ENCODE peak calls at places on chromosomes 12 and 14, in nine cellular contexts. U, N, Y, R, D, Z, V, T and L are unnamed samples.

GRCh38 chr12:80632835-80633234 is 74.6 kb upstream of the MYF6 start:
- DNase-seq in D (no peak), V (no peak), Y (no peak), R (no peak), T (no peak), Z (no peak), U (no peak), N (no peak), L (no peak)

GRCh38 chr14:61472801-61473376 is 151.5 kb downstream of the PRKCH start:
- DNase-seq in N (no peak), Z (no peak), T (no peak), D (no peak), R (no peak), V (peak), Y (no peak), U (peak), L (no peak)

GRCh38 chr14:93977790-93978581 is 1.6 kb upstream of the ASB2 start:
- DNase-seq in R (no peak), T (no peak), Z (no peak), U (no peak), V (peak), Y (no peak), D (no peak), N (no peak), L (peak)

GRCh38 chr12:96070670-96071279 is 35.4 kb upstream of the LTA4H start:
- DNase-seq in U (no peak), T (peak), R (no peak), Z (no peak), Y (no peak), N (no peak), D (no peak), V (no peak), L (peak)

GRCh38 chr14:75491376-75491978 is 30.8 kb upstream of the BATF start:
- DNase-seq in Z (no peak), D (no peak), T (peak), V (no peak), R (no peak), U (no peak), Y (no peak), N (no peak), L (no peak)

GRCh38 chr12:79658221-79658620 is 32.5 kb downstream of the PAWR start:
- DNase-seq in R (no peak), V (no peak), Z (no peak), U (no peak), Y (peak), T (no peak), D (no peak), N (no peak), L (no peak)

GRCh38 chr12:22117551-22117950 is 71.5 kb downstream of the CMAS start:
- DNase-seq in Y (no peak), T (no peak), D (no peak), N (no peak), V (no peak), Z (no peak), R (no peak), U (no peak), L (no peak)

GRCh38 chr14:93648440-93649168 is 139.7 kb downstream of the PRIMA1 start:
- DNase-seq in V (no peak), D (no peak), U (no peak), T (no peak), R (no peak), N (no peak), Z (no peak), Y (no peak), L (peak)

GRCh38 chr14:55912344-55912743 is 205.9 kb upstream of the PELI2 start:
- DNase-seq in N (no peak), T (no peak), V (no peak), D (no peak), Y (no peak), U (no peak), R (no peak), Z (no peak), L (no peak)

GRCh38 chr14:89445252-89445973 is 28.4 kb upstream of the FOXN3 start:
- DNase-seq in V (no peak), N (no peak), R (no peak), D (no peak), Y (no peak), T (no peak), U (no peak), Z (no peak), L (no peak)

GRCh38 chr12:55681142-55682077 is 26.3 kb downstream of the ITGA7 start:
- DNase-seq in R (peak), Z (peak), V (no peak), Y (peak), N (peak), D (no peak), T (peak), U (peak), L (no peak)

GRCh38 chr12:94150483-94151225 is 2.3 kb downstream of the PLXNC1 start:
- DNase-seq in Y (no peak), D (peak), T (peak), N (peak), R (peak), Z (no peak), V (peak), U (peak), L (peak)

GRCh38 chr12:99935608-99936007 is 49.1 kb downstream of the ANKS1B start:
- DNase-seq in Z (no peak), U (no peak), R (no peak), T (no peak), N (no peak), D (no peak), Y (no peak), V (no peak), L (no peak)

GRCh38 chr14:22472466-22472865 is 116.6 kb downstream of the DAD1 start:
- DNase-seq in D (no peak), T (no peak), R (no peak), N (no peak), Z (no peak), U (no peak), Y (no peak), V (no peak), L (no peak)

GRCh38 chr14:104570869-104571635 is 8.5 kb upstream of the C14orf180 start:
- DNase-seq in D (no peak), N (no peak), Z (no peak), V (no peak), Y (no peak), U (no peak), T (no peak), R (no peak), L (no peak)

GRCh38 chr12:122992386-122992785 is 11.9 kb downstream of the ARL6IP4 start:
- DNase-seq in U (peak), R (no peak), N (no peak), D (no peak), Y (no peak), Z (no peak), T (no peak), V (no peak), L (no peak)

GRCh38 chr14:92952497-92953298 is 29.7 kb downstream of the CHGA start:
- DNase-seq in D (no peak), T (no peak), N (no peak), U (no peak), V (no peak), Y (no peak), Z (peak), R (peak), L (no peak)

GRCh38 chr12:107429006-107429698 is 256.4 kb upstream of the PWP1 start:
- DNase-seq in U (no peak), T (no peak), Z (no peak), R (no peak), N (no peak), Y (no peak), V (no peak), D (no peak), L (no peak)

GRCh38 chr12:58046281-58046680 is 104.9 kb downstream of the ATP23 start:
- DNase-seq in N (no peak), U (no peak), D (no peak), Y (no peak), Z (no peak), T (no peak), V (no peak), R (no peak), L (no peak)

GRCh38 chr14:104843442-104844305 is 21.4 kb upstream of the CEP170B start:
- DNase-seq in U (peak), Z (no peak), R (peak), D (no peak), Y (no peak), T (no peak), V (no peak), N (no peak), L (no peak)

GRCh38 chr14:102071283-102071998 is 15.4 kb downstream of the HSP90AA1 start:
- DNase-seq in V (no peak), T (no peak), N (no peak), U (peak), D (no peak), R (no peak), Z (no peak), Y (no peak), L (no peak)

GRCh38 chr14:61211476-61212262 is 69.5 kb downstream of the TMEM30B start:
- DNase-seq in D (no peak), N (no peak), Z (no peak), Y (no peak), R (no peak), U (no peak), V (no peak), T (no peak), L (no peak)

GRCh38 chr12:48973992-48974673 is 2.6 kb upstream of the WNT10B start:
- DNase-seq in T (no peak), R (peak), V (no peak), Y (no peak), U (no peak), D (no peak), Z (peak), N (no peak), L (peak)

GRCh38 chr12:111093428-111094142 is 173.2 kb upstream of the MYL2 start:
- DNase-seq in U (peak), D (no peak), Z (no peak), V (no peak), Y (no peak), R (no peak), T (no peak), N (no peak), L (peak)

GRCh38 chr14:74852922-74853530 is 22.9 kb downstream of the PROX2 start:
- DNase-seq in V (no peak), N (no peak), T (no peak), Y (peak), D (no peak), R (no peak), U (no peak), Z (no peak), L (no peak)

GRCh38 chr14:87966816-87967215 is 26.2 kb downstream of the GALC start:
- DNase-seq in U (no peak), Z (no peak), R (no peak), N (no peak), V (no peak), T (no peak), D (no peak), Y (no peak), L (no peak)

GRCh38 chr12:132227156-132227555 is 82.9 kb downstream of the NOC4L start:
- DNase-seq in V (no peak), R (no peak), Z (no peak), U (no peak), N (no peak), Y (no peak), D (no peak), T (no peak), L (no peak)

GRCh38 chr12:958449-959123 is 9.1 kb upstream of the RAD52 start:
- DNase-seq in T (no peak), R (no peak), U (no peak), N (no peak), D (no peak), Y (no peak), Z (no peak), V (no peak), L (peak)

GRCh38 chr12:44317651-44318126 is 481.8 kb downstream of the TMEM117 start:
- DNase-seq in V (no peak), Y (no peak), D (no peak), U (no peak), Z (no peak), R (no peak), T (no peak), N (no peak), L (peak)

GRCh38 chr14:53807580-53807979 is 149.0 kb downstream of the BMP4 start:
- DNase-seq in R (no peak), D (no peak), N (peak), V (no peak), Z (peak), Y (no peak), T (no peak), U (no peak), L (no peak)

GRCh38 chr12:4257442-4257841 is 16.1 kb upstream of the CCND2 start:
- DNase-seq in T (no peak), V (no peak), U (no peak), R (no peak), Z (no peak), N (no peak), Y (no peak), D (no peak), L (no peak)

DNA sequence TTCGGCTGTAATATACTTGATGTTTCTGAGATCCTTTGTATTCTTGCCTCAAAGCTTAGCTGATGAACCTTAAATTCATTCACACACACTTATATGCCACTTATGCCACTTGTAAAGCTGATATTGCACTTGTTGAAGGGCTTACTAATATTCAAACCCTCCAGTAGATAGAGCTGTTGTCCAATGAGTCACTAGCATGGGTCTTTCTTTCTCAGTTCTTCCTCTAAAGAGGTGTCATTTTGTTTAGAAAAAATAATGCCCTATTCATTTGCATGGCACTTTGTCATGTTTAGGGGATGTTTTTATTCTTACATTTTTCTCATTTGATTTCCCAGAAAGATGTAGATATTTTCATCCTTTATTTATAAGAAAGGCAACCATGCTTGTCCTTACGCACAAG is 56.4 kb downstream of the MON2 start:
- DNase-seq in R (no peak), N (no peak), Z (no peak), D (no peak), V (no peak), T (no peak), U (no peak), Y (no peak), L (no peak)
- TF ChIP-seq CTCF in R (no peak), N (no peak), Z (no peak), D (no peak), V (no peak), T (no peak), U (no peak), Y (peak), L (peak)

DNA sequence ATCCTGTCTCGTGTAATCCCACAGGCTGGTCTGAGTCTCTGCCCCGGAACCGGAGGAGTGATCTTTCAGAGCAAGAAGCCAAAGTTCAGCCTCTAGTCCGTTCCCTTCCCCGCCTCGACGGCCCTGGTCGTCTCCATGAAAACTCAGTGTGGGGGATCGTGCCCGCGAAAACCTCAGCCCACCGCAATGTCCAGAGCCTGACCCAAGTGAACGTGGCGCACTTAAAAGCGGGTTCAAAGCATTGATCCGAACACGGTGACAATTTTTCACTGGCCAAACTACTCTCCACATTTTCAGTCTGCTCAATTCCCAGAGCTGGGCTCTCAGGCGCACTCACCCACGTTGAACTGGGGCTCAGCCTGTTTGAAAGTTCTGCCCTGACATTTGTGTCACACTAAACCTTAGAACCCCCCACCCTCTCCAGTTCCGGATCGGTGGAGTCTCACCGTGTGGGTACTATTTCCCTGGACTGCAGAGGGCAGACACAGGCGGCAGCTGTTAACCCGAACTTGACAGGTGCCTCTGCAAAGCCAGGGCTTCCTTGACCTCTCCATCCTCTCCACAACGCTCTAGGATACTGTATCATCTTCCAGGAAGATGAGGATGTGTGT is 883 bp upstream of the PRICKLE1 start:
- DNase-seq in U (no peak), Z (peak), Y (no peak), V (no peak), N (peak), T (peak), R (no peak), D (peak), L (peak)
- TF ChIP-seq CTCF in U (no peak), Z (no peak), Y (no peak), V (no peak), N (no peak), T (no peak), R (no peak), D (no peak), L (no peak)

DNA sequence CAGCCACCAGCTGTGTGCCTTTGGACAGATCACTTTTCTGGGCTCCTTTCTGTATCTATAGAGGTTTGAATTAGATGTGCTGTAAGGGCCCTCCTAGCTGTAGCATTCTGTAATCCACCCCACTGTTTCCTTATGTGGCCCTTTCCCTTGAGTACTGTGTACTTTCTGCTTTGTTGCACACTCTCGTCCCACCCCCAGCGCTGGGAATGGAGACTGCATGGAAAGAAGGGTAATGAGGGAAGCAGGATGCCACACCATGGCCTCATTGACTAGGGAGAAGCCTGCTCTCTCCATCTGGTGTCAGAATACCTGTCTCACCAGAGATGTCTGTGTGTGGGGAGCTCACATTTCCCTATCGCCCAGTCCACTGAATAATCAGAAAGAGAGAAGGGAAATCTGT is 13.6 kb upstream of the GALNT16 start:
- DNase-seq in N (no peak), D (no peak), R (no peak), Y (no peak), U (no peak), V (no peak), Z (no peak), T (no peak), L (no peak)
- TF ChIP-seq CTCF in N (no peak), D (no peak), R (no peak), Y (no peak), U (no peak), V (no peak), Z (no peak), T (no peak), L (no peak)

DNA sequence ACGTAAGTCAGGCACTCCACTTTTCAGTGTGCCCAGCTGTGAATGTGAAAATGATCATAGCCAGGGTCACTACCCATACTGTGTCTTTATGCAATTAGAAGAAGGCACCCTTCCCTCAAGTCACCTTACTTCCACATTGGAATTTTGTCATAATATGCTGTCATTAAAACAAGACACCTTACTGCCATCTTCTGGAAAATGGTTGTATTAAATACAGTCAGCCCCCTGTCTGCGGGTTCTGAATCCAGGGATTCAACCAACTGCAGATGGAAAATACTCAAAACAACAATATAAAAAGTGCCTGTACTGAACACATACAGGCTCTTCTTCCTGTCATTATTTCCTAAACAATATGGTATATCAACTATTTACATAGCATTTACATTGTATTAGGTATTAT is 70.2 kb upstream of the TBX5 start:
- DNase-seq in Z (no peak), R (no peak), V (no peak), Y (no peak), N (no peak), U (no peak), D (no peak), T (no peak), L (no peak)
- TF ChIP-seq CTCF in Z (no peak), R (peak), V (no peak), Y (peak), N (no peak), U (no peak), D (no peak), T (no peak), L (peak)

GRCh38 chr14:51365241-51365940 is 125.3 kb downstream of the TMX1 start:
- DNase-seq in U (no peak), V (no peak), Z (no peak), Y (no peak), N (peak), T (no peak), D (no peak), R (no peak), L (no peak)

GRCh38 chr14:51370758-51371386 is 130.8 kb downstream of the TMX1 start:
- DNase-seq in Y (no peak), T (no peak), R (no peak), V (no peak), N (no peak), Z (no peak), D (no peak), U (no peak), L (no peak)

GRCh38 chr14:51367600-51367931 is 127.5 kb downstream of the TMX1 start:
- DNase-seq in N (no peak), U (no peak), V (no peak), T (no peak), R (no peak), Z (no peak), Y (peak), D (no peak), L (no peak)

GRCh38 chr14:51368721-51369163 is 128.7 kb downstream of the TMX1 start:
- DNase-seq in V (no peak), U (no peak), Z (no peak), T (no peak), Y (peak), N (no peak), R (no peak), D (no peak), L (no peak)

DNA sequence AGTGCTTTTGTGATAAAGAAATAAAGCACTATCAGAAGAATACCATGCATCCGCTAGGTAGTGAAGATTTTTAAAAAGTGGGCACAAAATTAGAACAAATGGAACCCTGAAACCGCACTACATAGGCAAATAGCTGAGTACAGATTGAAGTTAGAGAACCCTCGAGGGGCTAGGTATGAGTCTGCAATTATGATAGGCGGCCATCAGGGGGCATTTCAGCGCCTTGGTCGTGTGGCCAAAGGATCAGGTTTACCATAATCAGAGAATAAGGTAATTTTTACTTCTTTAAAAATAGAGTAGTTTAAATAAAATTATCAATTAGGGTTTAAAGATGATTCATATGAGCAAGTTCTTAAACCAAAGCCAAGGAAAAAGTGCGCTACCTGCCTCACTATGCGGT is 129.8 kb downstream of the TMX1 start:
- DNase-seq in T (no peak), Y (no peak), V (no peak), U (no peak), N (no peak), Z (no peak), R (no peak), D (no peak), L (peak)
- TF ChIP-seq CTCF in T (no peak), Y (no peak), V (peak), U (no peak), N (no peak), Z (no peak), R (peak), D (no peak), L (peak)